ENCODE peak calls at places on chromosomes 4 and X, in six cellular contexts. One of them, this sample, is unnamed.

GRCh38 chr4:164904336-164904735 is 27.4 kb downstream of the APELA start:
- DNase-seq in activated CD8-positive, alpha-beta memory T cell treated with anti-CD3 and anti-CD28 coated beads for 24 hours: no peak
- DNase-seq in right cardiac atrium: no peak
- DNase-seq in sigmoid colon: no peak
- DNase-seq in nucleus accumbens: no peak
- DNase-seq in Daoy: peak; percentile 3
- DNase-seq in this sample: no peak

GRCh38 chr4:102552781-102553180 is 51.6 kb downstream of the NFKB1 start:
- DNase-seq in activated CD8-positive, alpha-beta memory T cell treated with anti-CD3 and anti-CD28 coated beads for 24 hours: no peak
- DNase-seq in right cardiac atrium: no peak
- DNase-seq in sigmoid colon: no peak
- DNase-seq in nucleus accumbens: no peak
- DNase-seq in Daoy: no peak
- DNase-seq in this sample: no peak

GRCh38 chr4:19224820-19225219 is 1026.9 kb upstream of the SLIT2 start:
- DNase-seq in activated CD8-positive, alpha-beta memory T cell treated with anti-CD3 and anti-CD28 coated beads for 24 hours: no peak
- DNase-seq in right cardiac atrium: no peak
- DNase-seq in sigmoid colon: no peak
- DNase-seq in nucleus accumbens: no peak
- DNase-seq in Daoy: no peak
- DNase-seq in this sample: peak; percentile 51

GRCh38 chrX:148567229-148567628 is 66.8 kb downstream of the AFF2 start:
- DNase-seq in activated CD8-positive, alpha-beta memory T cell treated with anti-CD3 and anti-CD28 coated beads for 24 hours: no peak
- DNase-seq in right cardiac atrium: no peak
- DNase-seq in sigmoid colon: no peak
- DNase-seq in nucleus accumbens: no peak
- DNase-seq in Daoy: peak; percentile 1
- DNase-seq in this sample: no peak

GRCh38 chr4:9608300-9608699 is 164.1 kb downstream of the DEFB131A start:
- DNase-seq in activated CD8-positive, alpha-beta memory T cell treated with anti-CD3 and anti-CD28 coated beads for 24 hours: no peak
- DNase-seq in right cardiac atrium: no peak
- DNase-seq in sigmoid colon: no peak
- DNase-seq in nucleus accumbens: no peak
- DNase-seq in Daoy: no peak
- DNase-seq in this sample: no peak

GRCh38 chr4:41213563-41214157 is 682 bp downstream of the APBB2 start:
- DNase-seq in activated CD8-positive, alpha-beta memory T cell treated with anti-CD3 and anti-CD28 coated beads for 24 hours: no peak
- DNase-seq in right cardiac atrium: peak; percentile 33
- DNase-seq in sigmoid colon: peak; percentile 73
- DNase-seq in nucleus accumbens: no peak
- DNase-seq in Daoy: peak; percentile 36
- DNase-seq in this sample: peak; percentile 56

GRCh38 chrX:111270339-111270738 is at the start of gene CAPN6:
- DNase-seq in activated CD8-positive, alpha-beta memory T cell treated with anti-CD3 and anti-CD28 coated beads for 24 hours: no peak
- DNase-seq in right cardiac atrium: no peak
- DNase-seq in sigmoid colon: no peak
- DNase-seq in nucleus accumbens: no peak
- DNase-seq in Daoy: peak; percentile 2
- DNase-seq in this sample: peak; percentile 20

GRCh38 chr4:159248383-159249178 is 145.7 kb downstream of the RAPGEF2 start:
- DNase-seq in activated CD8-positive, alpha-beta memory T cell treated with anti-CD3 and anti-CD28 coated beads for 24 hours: no peak
- DNase-seq in right cardiac atrium: no peak
- DNase-seq in sigmoid colon: no peak
- DNase-seq in nucleus accumbens: no peak
- DNase-seq in Daoy: no peak
- DNase-seq in this sample: peak; percentile 81

GRCh38 chrX:19630228-19630627 is 114.9 kb upstream of the MAP3K15 start:
- DNase-seq in activated CD8-positive, alpha-beta memory T cell treated with anti-CD3 and anti-CD28 coated beads for 24 hours: no peak
- DNase-seq in right cardiac atrium: no peak
- DNase-seq in sigmoid colon: no peak
- DNase-seq in nucleus accumbens: no peak
- DNase-seq in Daoy: no peak
- DNase-seq in this sample: no peak

GRCh38 chr4:112515278-112516075 is 503 bp downstream of the NEUROG2 start:
- DNase-seq in activated CD8-positive, alpha-beta memory T cell treated with anti-CD3 and anti-CD28 coated beads for 24 hours: peak; percentile 76
- DNase-seq in right cardiac atrium: no peak
- DNase-seq in sigmoid colon: no peak
- DNase-seq in nucleus accumbens: no peak
- DNase-seq in Daoy: peak; percentile 33
- DNase-seq in this sample: peak; percentile 86

GRCh38 chrX:19129694-19130093 is 7.4 kb upstream of the ADGRG2 start:
- DNase-seq in activated CD8-positive, alpha-beta memory T cell treated with anti-CD3 and anti-CD28 coated beads for 24 hours: no peak
- DNase-seq in right cardiac atrium: no peak
- DNase-seq in sigmoid colon: no peak
- DNase-seq in nucleus accumbens: no peak
- DNase-seq in Daoy: no peak
- DNase-seq in this sample: no peak

GRCh38 chr4:183903021-183903760 is 1.9 kb upstream of the STOX2 start:
- DNase-seq in activated CD8-positive, alpha-beta memory T cell treated with anti-CD3 and anti-CD28 coated beads for 24 hours: no peak
- DNase-seq in right cardiac atrium: no peak
- DNase-seq in sigmoid colon: no peak
- DNase-seq in nucleus accumbens: peak; percentile 14
- DNase-seq in Daoy: no peak
- DNase-seq in this sample: no peak

GRCh38 chr4:14958436-14958835 is 43.8 kb upstream of the CPEB2 start:
- DNase-seq in activated CD8-positive, alpha-beta memory T cell treated with anti-CD3 and anti-CD28 coated beads for 24 hours: no peak
- DNase-seq in right cardiac atrium: no peak
- DNase-seq in sigmoid colon: no peak
- DNase-seq in nucleus accumbens: no peak
- DNase-seq in Daoy: no peak
- DNase-seq in this sample: no peak

GRCh38 chr4:71266090-71266794 is 72.6 kb upstream of the SLC4A4 start:
- DNase-seq in activated CD8-positive, alpha-beta memory T cell treated with anti-CD3 and anti-CD28 coated beads for 24 hours: no peak
- DNase-seq in right cardiac atrium: peak; percentile 20
- DNase-seq in sigmoid colon: no peak
- DNase-seq in nucleus accumbens: no peak
- DNase-seq in Daoy: peak; percentile 57
- DNase-seq in this sample: no peak

GRCh38 chr4:75345436-75345835 is 168.8 kb downstream of the RCHY1 start:
- DNase-seq in activated CD8-positive, alpha-beta memory T cell treated with anti-CD3 and anti-CD28 coated beads for 24 hours: no peak
- DNase-seq in right cardiac atrium: no peak
- DNase-seq in sigmoid colon: no peak
- DNase-seq in nucleus accumbens: no peak
- DNase-seq in Daoy: no peak
- DNase-seq in this sample: no peak

GRCh38 chrX:71224098-71224708 is 1.2 kb downstream of the GJB1 start:
- DNase-seq in activated CD8-positive, alpha-beta memory T cell treated with anti-CD3 and anti-CD28 coated beads for 24 hours: no peak
- DNase-seq in right cardiac atrium: no peak
- DNase-seq in sigmoid colon: no peak
- DNase-seq in nucleus accumbens: no peak
- DNase-seq in Daoy: no peak
- DNase-seq in this sample: no peak

GRCh38 chrX:129693343-129693742 is 38.6 kb upstream of the APLN start:
- DNase-seq in activated CD8-positive, alpha-beta memory T cell treated with anti-CD3 and anti-CD28 coated beads for 24 hours: peak; percentile 11
- DNase-seq in right cardiac atrium: no peak
- DNase-seq in sigmoid colon: no peak
- DNase-seq in nucleus accumbens: no peak
- DNase-seq in Daoy: no peak
- DNase-seq in this sample: no peak

GRCh38 chr4:139892973-139893736 is 227.5 kb downstream of the MGST2 start:
- DNase-seq in activated CD8-positive, alpha-beta memory T cell treated with anti-CD3 and anti-CD28 coated beads for 24 hours: no peak
- DNase-seq in right cardiac atrium: no peak
- DNase-seq in sigmoid colon: no peak
- DNase-seq in nucleus accumbens: no peak
- DNase-seq in Daoy: no peak
- DNase-seq in this sample: no peak

GRCh38 chr4:99447079-99447478 is 11.9 kb upstream of the ADH7 start:
- DNase-seq in activated CD8-positive, alpha-beta memory T cell treated with anti-CD3 and anti-CD28 coated beads for 24 hours: no peak
- DNase-seq in right cardiac atrium: no peak
- DNase-seq in sigmoid colon: no peak
- DNase-seq in nucleus accumbens: no peak
- DNase-seq in Daoy: no peak
- DNase-seq in this sample: peak; percentile 5

GRCh38 chr4:128751354-128751753 is 58.1 kb upstream of the JADE1 start:
- DNase-seq in activated CD8-positive, alpha-beta memory T cell treated with anti-CD3 and anti-CD28 coated beads for 24 hours: no peak
- DNase-seq in right cardiac atrium: no peak
- DNase-seq in sigmoid colon: no peak
- DNase-seq in nucleus accumbens: no peak
- DNase-seq in Daoy: no peak
- DNase-seq in this sample: no peak

GRCh38 chrX:71254092-71254941 is at the start of gene ZMYM3:
- DNase-seq in activated CD8-positive, alpha-beta memory T cell treated with anti-CD3 and anti-CD28 coated beads for 24 hours: peak; percentile 86
- DNase-seq in right cardiac atrium: peak; percentile 88
- DNase-seq in sigmoid colon: peak; percentile 93
- DNase-seq in nucleus accumbens: peak; percentile 71
- DNase-seq in Daoy: peak; percentile 89
- DNase-seq in this sample: peak; percentile 93

GRCh38 chrX:101658661-101659477 is 781 bp downstream of the ARMCX2 start:
- DNase-seq in activated CD8-positive, alpha-beta memory T cell treated with anti-CD3 and anti-CD28 coated beads for 24 hours: peak; percentile 79
- DNase-seq in right cardiac atrium: peak; percentile 79
- DNase-seq in sigmoid colon: peak; percentile 88
- DNase-seq in nucleus accumbens: peak; percentile 32
- DNase-seq in Daoy: peak; percentile 71
- DNase-seq in this sample: peak; percentile 74

GRCh38 chr4:7391637-7392437 is 42.9 kb downstream of the PSAPL1 start:
- DNase-seq in activated CD8-positive, alpha-beta memory T cell treated with anti-CD3 and anti-CD28 coated beads for 24 hours: peak; percentile 30
- DNase-seq in right cardiac atrium: no peak
- DNase-seq in sigmoid colon: no peak
- DNase-seq in nucleus accumbens: no peak
- DNase-seq in Daoy: no peak
- DNase-seq in this sample: no peak

GRCh38 chr4:95428216-95429085 is 120.3 kb downstream of the UNC5C start:
- DNase-seq in activated CD8-positive, alpha-beta memory T cell treated with anti-CD3 and anti-CD28 coated beads for 24 hours: no peak
- DNase-seq in right cardiac atrium: no peak
- DNase-seq in sigmoid colon: no peak
- DNase-seq in nucleus accumbens: no peak
- DNase-seq in Daoy: no peak
- DNase-seq in this sample: no peak

GRCh38 chr4:108053281-108053701 is 63.6 kb downstream of the HADH start:
- DNase-seq in activated CD8-positive, alpha-beta memory T cell treated with anti-CD3 and anti-CD28 coated beads for 24 hours: no peak
- DNase-seq in right cardiac atrium: no peak
- DNase-seq in sigmoid colon: no peak
- DNase-seq in nucleus accumbens: no peak
- DNase-seq in Daoy: no peak
- DNase-seq in this sample: no peak

GRCh38 chrX:112356031-112356430 is 273.5 kb upstream of the TRPC5 start:
- DNase-seq in activated CD8-positive, alpha-beta memory T cell treated with anti-CD3 and anti-CD28 coated beads for 24 hours: no peak
- DNase-seq in right cardiac atrium: no peak
- DNase-seq in sigmoid colon: no peak
- DNase-seq in nucleus accumbens: no peak
- DNase-seq in Daoy: no peak
- DNase-seq in this sample: no peak

GRCh38 chrX:38006778-38007177 is 425 bp downstream of the SYTL5 start:
- DNase-seq in activated CD8-positive, alpha-beta memory T cell treated with anti-CD3 and anti-CD28 coated beads for 24 hours: no peak
- DNase-seq in right cardiac atrium: no peak
- DNase-seq in sigmoid colon: no peak
- DNase-seq in nucleus accumbens: no peak
- DNase-seq in Daoy: no peak
- DNase-seq in this sample: no peak